ENCODE peak calls at places on chromosomes 1 and 21, in four cellular contexts. Z is K562, A is SK-N-SH, S is HepG2. Q is an unnamed sample.

GRCh38 chr1:205920159-205920558 is 23.1 kb downstream of the SLC26A9 start:
- DNase-seq in Z (no peak), A (no peak), S (no peak), Q (no peak)

GRCh38 chr1:234713859-234714258 is 103.9 kb upstream of the IRF2BP2 start:
- DNase-seq in Z (no peak), A (no peak), S (no peak), Q (no peak)

GRCh38 chr1:222009105-222009730 is 267.3 kb upstream of the DUSP10 start:
- DNase-seq in Z (peak; percentile 61), A (no peak), S (peak; percentile 16), Q (peak; percentile 16)

GRCh38 chr1:68506386-68506785 is 9.5 kb upstream of the DEPDC1 start:
- DNase-seq in Z (no peak), A (no peak), S (no peak), Q (no peak)

GRCh38 chr1:156705918-156706646 is 699 bp upstream of the CRABP2 start:
- DNase-seq in Z (peak; percentile 86), A (peak; percentile 90), S (peak; percentile 23), Q (peak; percentile 94)

GRCh38 chr1:50979964-50980363 is 9.9 kb downstream of the CDKN2C start:
- DNase-seq in Z (no peak), A (no peak), S (no peak), Q (no peak)

GRCh38 chr21:33069994-33070811 is at the start of gene OLIG1:
- DNase-seq in Z (no peak), A (peak; percentile 48), S (no peak), Q (peak; percentile 82)

GRCh38 chr1:41486053-41486891 is 1.8 kb upstream of the EDN2 start:
- DNase-seq in Z (no peak), A (no peak), S (no peak), Q (no peak)

GRCh38 chr1:155277896-155278688 is 829 bp downstream of the HCN3 start:
- DNase-seq in Z (peak; percentile 82), A (peak; percentile 80), S (peak; percentile 51), Q (peak; percentile 98)

GRCh38 chr1:178727014-178727895 is 2.2 kb downstream of the RALGPS2 start:
- DNase-seq in Z (peak; percentile 23), A (no peak), S (no peak), Q (no peak)

GRCh38 chr1:238895911-238896310 is 490.5 kb upstream of the CHRM3 start:
- DNase-seq in Z (no peak), A (no peak), S (no peak), Q (no peak)

GRCh38 chr1:173426057-173426456 is 51.1 kb upstream of the PRDX6 start:
- DNase-seq in Z (peak; percentile 69), A (no peak), S (no peak), Q (no peak)

GRCh38 chr1:39076127-39076798 is 50.1 kb downstream of the NDUFS5 start:
- DNase-seq in Z (peak; percentile 47), A (no peak), S (peak; percentile 81), Q (no peak)

GRCh38 chr1:193113992-193114332 is 7.9 kb upstream of the CDC73 start:
- DNase-seq in Z (peak; percentile 58), A (no peak), S (no peak), Q (no peak)

GRCh38 chr1:107870691-107871090 is 94.3 kb downstream of the VAV3 start:
- DNase-seq in Z (no peak), A (no peak), S (no peak), Q (no peak)

GRCh38 chr1:203567596-203567995 is 59.0 kb upstream of the ATP2B4 start:
- DNase-seq in Z (no peak), A (no peak), S (no peak), Q (no peak)

GRCh38 chr1:153663211-153663610 is 4.7 kb downstream of the SNAPIN start:
- DNase-seq in Z (no peak), A (no peak), S (no peak), Q (no peak)

GRCh38 chr1:36160949-36161485 is 5.1 kb downstream of the MAP7D1 start:
- DNase-seq in Z (peak; percentile 72), A (peak; percentile 86), S (no peak), Q (peak; percentile 71)

GRCh38 chr1:236608930-236609726 is 4.8 kb upstream of the HEATR1 start:
- DNase-seq in Z (peak; percentile 77), A (peak; percentile 66), S (peak; percentile 43), Q (peak; percentile 79)

GRCh38 chr1:65674522-65674921 is 118.2 kb upstream of the PDE4B start:
- DNase-seq in Z (peak; percentile 30), A (no peak), S (no peak), Q (no peak)

GRCh38 chr1:206829282-206829681 is 36.1 kb upstream of the IL20 start:
- DNase-seq in Z (no peak), A (no peak), S (no peak), Q (no peak)

GRCh38 chr1:27111771-27112573 is 43.0 kb downstream of the SLC9A1 start:
- DNase-seq in Z (peak; percentile 78), A (peak; percentile 63), S (peak; percentile 73), Q (no peak)

GRCh38 chr1:20486457-20487235 is 636 bp upstream of the CAMK2N1 start:
- DNase-seq in Z (peak; percentile 78), A (peak; percentile 89), S (peak; percentile 84), Q (peak; percentile 85)

GRCh38 chr1:198925575-198925974 is 286.7 kb downstream of the PTPRC start:
- DNase-seq in Z (no peak), A (no peak), S (no peak), Q (no peak)

GRCh38 chr1:18241932-18242331 is 134.3 kb downstream of the IGSF21 start:
- DNase-seq in Z (no peak), A (peak; percentile 29), S (no peak), Q (no peak)

GRCh38 chr1:194281372-194281771 is 1095.0 kb upstream of the B3GALT2 start:
- DNase-seq in Z (no peak), A (no peak), S (no peak), Q (no peak)

GRCh38 chr1:14804626-14805025 is 206.1 kb downstream of the KAZN start:
- DNase-seq in Z (peak; percentile 68), A (peak; percentile 40), S (no peak), Q (peak; percentile 58)

GRCh38 chr1:161216945-161217712 is 2.0 kb downstream of the FCER1G start:
- DNase-seq in Z (no peak), A (no peak), S (peak; percentile 59), Q (no peak)

GRCh38 chr1:48674641-48675040 is 102.0 kb downstream of the BEND5 start:
- DNase-seq in Z (no peak), A (peak; percentile 39), S (no peak), Q (no peak)

GRCh38 chr1:54284781-54285563 is 85.0 kb downstream of the MRPL37 start:
- DNase-seq in Z (peak; percentile 63), A (no peak), S (no peak), Q (no peak)

DNA sequence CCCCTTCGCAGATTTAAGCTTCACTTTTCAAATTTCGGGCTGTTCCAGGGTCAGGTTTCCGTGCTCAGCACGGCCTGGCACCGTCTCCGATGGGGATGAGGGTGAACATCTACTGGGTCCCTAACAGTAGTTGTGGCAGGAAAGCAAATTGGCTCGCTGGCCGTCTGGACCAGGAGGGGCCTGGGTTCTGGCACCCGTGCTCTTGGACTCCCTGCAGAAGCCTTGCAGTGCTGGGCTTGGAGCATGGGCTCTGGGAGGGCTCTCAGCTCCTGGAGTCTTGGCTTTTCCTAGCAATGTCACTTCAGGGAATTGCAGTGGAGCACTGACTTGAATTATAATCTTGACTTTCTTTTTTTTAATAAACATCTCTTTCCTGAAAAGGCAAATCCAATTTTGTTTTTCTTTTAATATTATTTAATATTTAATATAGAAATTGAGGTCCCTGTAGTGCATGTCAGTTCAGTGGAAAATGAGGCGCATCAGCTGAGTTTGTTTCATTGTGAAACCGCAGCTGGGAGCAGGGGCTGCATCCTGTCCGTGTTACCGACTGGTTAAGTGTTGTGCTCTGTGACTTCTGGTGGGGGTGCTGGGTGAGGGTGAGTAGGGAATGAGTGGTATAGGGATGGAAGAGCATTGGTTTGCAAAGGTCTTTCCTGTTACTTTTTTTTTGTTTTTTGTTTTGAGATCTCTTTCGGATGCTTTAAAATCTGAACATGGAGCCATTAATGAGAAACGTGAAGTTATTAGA is 64.0 kb downstream of the PEX14 start:
- DNase-seq in Z (no peak), A (no peak), S (no peak), Q (no peak)
- TF ChIP-seq FOXJ3 in Z (no peak), A (no peak), S (no peak), Q (no peak)

DNA sequence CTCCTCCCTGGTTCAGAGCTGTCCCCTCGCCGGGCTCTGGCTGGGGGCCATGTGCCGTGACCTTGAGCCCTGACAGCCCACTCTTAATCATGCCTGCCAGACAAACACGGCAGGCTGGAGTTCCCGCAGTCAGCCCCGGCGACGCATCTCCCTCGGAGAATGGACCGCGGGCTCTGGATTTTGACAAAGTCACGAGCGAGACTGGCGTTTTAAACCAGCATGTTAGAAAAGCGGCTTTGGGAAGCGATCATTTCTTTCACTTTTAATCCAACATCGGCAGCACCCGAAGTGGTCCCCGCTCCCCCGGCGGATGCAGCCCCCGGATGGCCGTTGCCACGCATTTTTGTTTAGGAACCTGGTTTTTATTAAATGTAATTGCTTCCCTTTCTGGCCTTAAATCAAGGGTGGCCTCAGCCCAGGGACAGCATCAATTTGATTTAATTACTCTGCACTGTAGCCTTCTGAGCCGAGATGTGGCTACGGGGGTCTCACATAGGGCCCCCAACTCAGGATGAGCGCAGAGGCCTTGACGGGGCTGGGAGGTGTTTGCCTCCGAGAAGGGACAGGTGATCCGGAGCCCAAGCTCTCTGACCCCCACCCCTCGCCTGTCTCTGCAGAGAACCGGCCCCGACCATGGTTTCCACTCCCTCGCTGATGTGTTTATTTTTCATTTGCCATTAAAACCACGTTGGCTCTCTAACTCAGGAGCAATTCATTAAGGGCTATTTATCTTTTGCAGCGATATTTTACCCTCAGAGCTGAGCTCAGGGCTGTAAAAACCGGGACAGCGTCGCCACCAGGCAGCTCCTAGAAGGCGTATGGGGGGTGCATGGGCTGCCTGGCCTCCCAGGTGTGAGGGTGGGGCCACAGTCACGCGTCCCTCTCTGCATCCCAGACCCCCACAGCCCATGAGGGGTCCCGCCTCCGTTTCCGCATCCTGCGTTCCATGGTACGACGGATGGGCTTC is 71.2 kb downstream of the PRDM16 start:
- DNase-seq in Z (no peak), A (peak; percentile 75), S (no peak), Q (no peak)
- TF ChIP-seq FOXJ3 in Z (no peak), A (no peak), S (no peak), Q (no peak)

DNA sequence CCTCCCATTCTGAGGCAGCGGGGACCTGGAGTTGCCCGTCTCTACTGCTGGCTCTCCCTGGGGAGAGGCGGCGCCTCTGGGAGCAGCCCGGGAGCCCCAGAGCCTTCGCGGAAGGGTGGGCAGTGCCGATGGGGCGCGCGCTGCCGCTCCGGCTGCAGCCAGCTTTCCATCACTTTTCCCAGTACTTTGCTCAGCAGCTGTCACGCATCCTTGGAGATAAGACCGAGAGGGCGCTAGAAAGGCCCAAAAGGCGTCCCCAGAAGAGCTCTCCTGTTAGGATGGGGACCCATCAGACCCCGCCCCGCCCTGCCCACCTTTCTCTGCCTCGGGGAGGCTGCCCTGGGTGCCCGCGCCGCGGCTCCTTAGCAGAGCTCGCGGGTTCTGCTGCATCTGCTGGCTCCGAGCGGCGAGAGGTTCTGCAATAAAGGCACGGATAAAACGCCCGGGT is 531 bp downstream of the KCNH1 start:
- DNase-seq in Z (no peak), A (peak; percentile 69), S (no peak), Q (peak; percentile 41)
- TF ChIP-seq FOXJ3 in Z (no peak), A (peak; percentile 16), S (no peak), Q (no peak)

DNA sequence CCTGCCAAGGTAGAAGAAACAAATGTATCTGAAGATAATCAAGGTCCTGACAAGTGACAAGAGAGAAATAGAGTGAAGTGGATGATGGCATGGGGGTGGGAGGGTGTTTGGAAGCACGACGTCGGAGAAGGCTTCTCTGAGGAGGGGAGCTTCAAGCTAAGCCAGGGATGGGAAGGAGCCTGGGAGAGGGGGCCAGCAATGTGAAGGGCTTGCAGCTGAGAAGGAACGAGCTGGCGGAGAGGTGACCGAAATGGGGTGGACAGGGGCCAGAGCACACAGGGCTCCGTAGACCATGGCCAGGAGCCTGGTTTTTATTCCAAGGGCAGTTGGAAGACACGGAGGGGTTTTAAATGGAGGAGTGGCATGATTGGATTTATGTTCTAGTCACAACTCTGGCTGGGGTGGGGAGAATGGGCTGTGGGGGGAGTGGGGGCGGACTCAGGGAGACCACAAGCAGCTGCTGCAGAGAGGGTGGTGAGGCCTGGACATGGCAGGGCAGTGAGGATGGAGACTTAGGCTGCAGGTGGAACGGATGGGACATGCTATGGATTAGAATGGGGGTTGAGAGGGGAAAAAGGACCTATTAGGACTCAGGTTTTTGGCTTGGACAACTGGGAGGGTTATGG is 5.1 kb upstream of the EPS8L3 start:
- DNase-seq in Z (no peak), A (no peak), S (no peak), Q (peak; percentile 2)
- TF ChIP-seq FOXJ3 in Z (no peak), A (no peak), S (no peak), Q (no peak)

Q was measured in WTC11.